ENCODE peak calls at places on chromosome X, in four cellular contexts. N is HepG2, C is A549, D is GM12878. W is an unnamed sample.

GRCh38 chrX:134661295-134661694 is 3.0 kb upstream of the PLAC1 start:
- DNase-seq in D (no peak), N (no peak), C (no peak), W (peak; percentile 30)

GRCh38 chrX:97132654-97133415 is 249.1 kb downstream of the RPA4 start:
- DNase-seq in N (no peak), D (no peak), C (no peak), W (no peak)

GRCh38 chrX:47047989-47048388 is 30.3 kb upstream of the RGN start:
- DNase-seq in C (no peak), N (no peak), D (no peak), W (no peak)

GRCh38 chrX:153972368-153973126 is at the start of gene TMEM187:
- DNase-seq in N (peak; percentile 84), C (peak; percentile 94), D (peak; percentile 75), W (peak; percentile 96)

GRCh38 chrX:71909956-71910355 is 689 bp upstream of the NHSL2 start:
- DNase-seq in C (peak; percentile 31), N (no peak), D (no peak), W (no peak)

GRCh38 chrX:145687707-145688106 is 129.9 kb upstream of the SLITRK2 start:
- DNase-seq in D (no peak), C (no peak), N (no peak), W (no peak)

GRCh38 chrX:1743105-1743504 is 128.2 kb downstream of the ASMT start:
- DNase-seq in D (no peak), C (no peak), N (no peak), W (no peak)

GRCh38 chrX:151977009-151977408 is 2.5 kb upstream of the GABRE start:
- DNase-seq in C (no peak), N (no peak), D (no peak), W (no peak)

GRCh38 chrX:50889582-50889981 is 21.0 kb upstream of the BMP15 start:
- DNase-seq in C (no peak), N (no peak), D (no peak), W (no peak)
- TF ChIP-seq CTCF in C (no peak), N (no peak), D (no peak), W (no peak)

DNA sequence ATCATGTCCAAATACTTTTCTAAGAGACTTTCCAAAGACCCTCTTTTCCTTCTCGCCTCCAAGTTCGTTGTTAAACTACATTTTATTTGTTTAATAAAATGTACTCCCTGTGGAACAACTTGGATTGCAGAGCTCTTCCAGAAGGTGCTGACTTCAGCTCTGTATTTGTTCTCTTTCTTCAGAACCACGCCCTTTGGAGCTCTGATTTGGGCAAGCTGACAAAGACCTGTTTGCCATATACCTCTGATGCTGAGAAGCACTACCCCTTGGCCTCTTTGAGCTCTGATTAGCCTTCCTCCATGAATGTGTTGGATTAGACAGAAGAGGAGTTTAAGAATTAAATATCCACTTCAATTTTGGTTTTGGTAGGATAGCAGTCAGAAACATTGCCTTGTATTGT is 815.1 kb upstream of the POU3F4 start:
- DNase-seq in D (no peak), N (no peak), C (no peak), W (no peak)
- TF ChIP-seq MYC in D (no peak), N (no peak), C (no peak), W (no peak)

DNA sequence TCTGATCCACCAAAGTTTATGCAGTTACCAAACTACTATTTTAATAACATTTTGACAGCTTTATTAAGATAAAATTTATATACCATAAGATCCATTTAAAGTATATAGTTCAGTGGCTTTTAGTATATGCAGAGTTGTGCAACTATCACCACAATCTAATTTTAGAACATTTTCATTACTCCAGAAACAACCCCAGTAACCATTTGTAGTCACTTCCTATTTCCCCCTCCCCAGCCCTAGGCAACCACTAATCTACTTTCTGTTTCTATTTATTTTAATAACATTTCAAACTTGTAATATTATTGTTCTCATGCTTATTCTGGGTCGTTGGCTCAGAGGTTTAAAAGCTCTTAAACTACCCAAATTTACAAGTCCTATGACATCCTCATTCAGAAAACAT is 18.3 kb downstream of the XIAP start:
- DNase-seq in D (no peak), N (no peak), C (no peak), W (peak; percentile 72)
- H3K4me3 ChIP-seq in D (peak overlapping the region; percentile 18), N (no peak overlapping the region), C (no peak overlapping the region), W (peak overlapping the region; percentile 62)

GRCh38 chrX:86946569-86946968 is 571.0 kb upstream of the KLHL4 start:
- DNase-seq in N (peak; percentile 30), D (peak; percentile 1), C (peak; percentile 43), W (peak; percentile 38)
- TF ChIP-seq CTCF in N (peak; percentile 66), D (peak; percentile 63), C (peak; percentile 19), W (peak; percentile 66)

GRCh38 chrX:125203737-125204578 is 115.7 kb upstream of the TEX13C start:
- DNase-seq in C (peak; percentile 32), N (no peak), D (no peak), W (no peak)
- TF ChIP-seq MYC in C (no peak), N (no peak), D (no peak), W (no peak)

DNA sequence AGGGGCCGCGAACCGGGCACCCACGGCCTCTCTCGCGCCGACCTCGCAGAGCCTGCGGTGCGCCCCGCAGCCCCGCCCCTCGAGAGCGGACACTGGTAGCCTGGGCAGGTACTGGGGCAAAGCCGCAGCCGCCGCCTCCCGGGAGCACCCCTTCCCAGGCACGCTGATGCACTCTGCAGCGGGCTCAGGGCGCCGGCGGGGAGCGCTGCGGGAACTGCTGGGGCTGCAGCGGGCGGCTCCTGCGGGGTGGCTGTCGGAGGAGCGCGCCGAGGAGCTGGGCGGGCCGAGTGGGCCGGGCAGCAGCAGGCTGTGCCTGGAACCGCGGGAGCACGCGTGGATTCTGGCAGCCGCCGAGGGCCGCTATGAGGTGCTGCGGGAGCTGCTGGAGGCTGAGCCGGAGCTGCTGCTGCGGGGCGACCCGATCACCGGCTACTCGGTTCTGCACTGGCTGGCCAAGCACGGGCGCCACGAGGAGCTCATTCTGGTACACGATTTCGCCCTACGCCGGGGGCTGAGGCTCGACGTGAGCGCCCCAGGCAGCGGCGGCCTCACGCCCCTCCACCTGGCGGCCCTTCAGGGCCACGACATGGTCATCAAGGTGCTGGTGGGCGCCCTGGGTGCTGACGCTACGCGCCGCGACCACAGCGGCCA is 419 bp downstream of the SOWAHD start:
- DNase-seq in N (no peak), D (no peak), C (no peak), W (peak; percentile 76)
- H3K4me3 ChIP-seq in N (peak overlapping the region; percentile 69), D (peak overlapping the region; percentile 64), C (peak overlapping the region; percentile 61), W (peak overlapping the region; percentile 56)

W was measured in NB4.